ENCODE peak calls at places on chromosome 14, in five cellular contexts. Z is stimulated activated CD4-positive, alpha-beta T cell treated with anti-CD3 and anti-CD28 coated beads, TNF-alpha, amount 100 ng/mL, for 4 hours; O is AG09319; Y is stromal cell of bone marrow; P is CD4-positive, CD25-positive, alpha-beta regulatory T cell. E is an unnamed sample.

GRCh38 chr14:74437654-74438053 is 11.6 kb upstream of the SYNDIG1L start:
- DNase-seq in Z (no peak), O (no peak), Y (no peak), P (no peak), E (no peak)

GRCh38 chr14:105201928-105202513 is 20.9 kb upstream of the NUDT14 start:
- DNase-seq in Z (no peak), O (no peak), Y (no peak), P (peak), E (no peak)

GRCh38 chr14:65438266-65438933 is 25.9 kb downstream of the FUT8 start:
- DNase-seq in Z (no peak), O (no peak), Y (no peak), P (peak), E (no peak)

GRCh38 chr14:37622231-37622923 is 26.9 kb downstream of the TTC6 start:
- DNase-seq in Z (no peak), O (no peak), Y (no peak), P (no peak), E (no peak)

GRCh38 chr14:31263485-31264133 is 56.0 kb upstream of the HECTD1 start:
- DNase-seq in Z (no peak), O (peak), Y (peak), P (no peak), E (no peak)

GRCh38 chr14:101197595-101198397 is 294.3 kb upstream of the RTL1 start:
- DNase-seq in Z (no peak), O (no peak), Y (no peak), P (no peak), E (no peak)

GRCh38 chr14:87049886-87050820 is 942.8 kb downstream of the GALC start:
- DNase-seq in Z (no peak), O (no peak), Y (peak), P (peak), E (no peak)

GRCh38 chr14:61553730-61554641 is 141.3 kb upstream of the HIF1A start:
- DNase-seq in Z (no peak), O (peak), Y (peak), P (no peak), E (no peak)

GRCh38 chr14:68682166-68683103 is 110.4 kb downstream of the ZFP36L1 start:
- DNase-seq in Z (no peak), O (peak), Y (peak), P (peak), E (no peak)

GRCh38 chr14:32022938-32023466 is 54.1 kb upstream of the ARHGAP5 start:
- DNase-seq in Z (no peak), O (no peak), Y (no peak), P (no peak), E (no peak)

GRCh38 chr14:55399183-55399582 is 12.4 kb downstream of the ATG14 start:
- DNase-seq in Z (no peak), O (no peak), Y (no peak), P (no peak), E (no peak)

GRCh38 chr14:51290132-51290531 is 50.1 kb downstream of the TMX1 start:
- DNase-seq in Z (no peak), O (no peak), Y (no peak), P (no peak), E (no peak)

GRCh38 chr14:36944307-36945010 is 227.9 kb downstream of the SLC25A21 start:
- DNase-seq in Z (no peak), O (peak), Y (no peak), P (no peak), E (no peak)

GRCh38 chr14:101457936-101458535 is 103.3 kb upstream of the DIO3 start:
- DNase-seq in Z (no peak), O (no peak), Y (no peak), P (no peak), E (no peak)

GRCh38 chr14:38950676-38951075 is 152.4 kb downstream of the SEC23A start:
- DNase-seq in Z (no peak), O (no peak), Y (no peak), P (no peak), E (no peak)

GRCh38 chr14:58846682-58847465 is 209.1 kb downstream of the DACT1 start:
- DNase-seq in Z (no peak), O (no peak), Y (no peak), P (no peak), E (no peak)

GRCh38 chr14:69138189-69138535 is 14.8 kb downstream of the DCAF5 start:
- DNase-seq in Z (no peak), O (peak), Y (peak), P (no peak), E (no peak)

GRCh38 chr14:100532916-100533630 is 54.1 kb downstream of the BEGAIN start:
- DNase-seq in Z (no peak), O (no peak), Y (no peak), P (no peak), E (peak)

GRCh38 chr14:85415015-85415712 is 114.8 kb upstream of the FLRT2 start:
- DNase-seq in Z (no peak), O (peak), Y (peak), P (no peak), E (no peak)